ENCODE peak calls at places on chromosome 18, in six cellular contexts. V, L, Q, W, K and B are unnamed samples.

GRCh38 chr18:64618390-64618789 is 469.5 kb upstream of the LINC00305 start:
- DNase-seq in V (no peak), L (no peak), Q (no peak), W (no peak), K (no peak), B (no peak)

GRCh38 chr18:67282796-67283195 is 233.7 kb downstream of the DSEL start:
- DNase-seq in V (no peak), L (no peak), Q (no peak), W (no peak), K (peak; percentile 36), B (no peak)

GRCh38 chr18:55088561-55088960 is 129.3 kb upstream of the CCDC68 start:
- DNase-seq in V (no peak), L (no peak), Q (no peak), W (no peak), K (peak; percentile 17), B (no peak)

GRCh38 chr18:48024891-48025660 is 94.6 kb upstream of the SMAD2 start:
- DNase-seq in V (no peak), L (peak; percentile 45), Q (no peak), W (no peak), K (no peak), B (no peak)

GRCh38 chr18:10304853-10305252 is 149.6 kb upstream of the APCDD1 start:
- DNase-seq in V (no peak), L (no peak), Q (no peak), W (peak; percentile 72), K (peak; percentile 28), B (no peak)

GRCh38 chr18:23068692-23069305 is 66.5 kb upstream of the CABLES1 start:
- DNase-seq in V (no peak), L (no peak), Q (no peak), W (no peak), K (no peak), B (no peak)

GRCh38 chr18:10928971-10929373 is 220.4 kb downstream of the PIEZO2 start:
- DNase-seq in V (no peak), L (no peak), Q (no peak), W (no peak), K (peak; percentile 86), B (no peak)

GRCh38 chr18:9612989-9613388 is 1.4 kb downstream of the PPP4R1 start:
- DNase-seq in V (no peak), L (no peak), Q (no peak), W (no peak), K (no peak), B (no peak)

GRCh38 chr18:26714739-26715138 is 150.8 kb downstream of the AQP4 start:
- DNase-seq in V (no peak), L (no peak), Q (no peak), W (no peak), K (peak; percentile 8), B (no peak)

GRCh38 chr18:26464128-26465011 is 84.0 kb downstream of the KCTD1 start:
- DNase-seq in V (no peak), L (no peak), Q (no peak), W (no peak), K (no peak), B (no peak)

GRCh38 chr18:10927980-10928605 is 221.3 kb downstream of the PIEZO2 start:
- DNase-seq in V (no peak), L (no peak), Q (no peak), W (no peak), K (peak; percentile 43), B (no peak)

DNA sequence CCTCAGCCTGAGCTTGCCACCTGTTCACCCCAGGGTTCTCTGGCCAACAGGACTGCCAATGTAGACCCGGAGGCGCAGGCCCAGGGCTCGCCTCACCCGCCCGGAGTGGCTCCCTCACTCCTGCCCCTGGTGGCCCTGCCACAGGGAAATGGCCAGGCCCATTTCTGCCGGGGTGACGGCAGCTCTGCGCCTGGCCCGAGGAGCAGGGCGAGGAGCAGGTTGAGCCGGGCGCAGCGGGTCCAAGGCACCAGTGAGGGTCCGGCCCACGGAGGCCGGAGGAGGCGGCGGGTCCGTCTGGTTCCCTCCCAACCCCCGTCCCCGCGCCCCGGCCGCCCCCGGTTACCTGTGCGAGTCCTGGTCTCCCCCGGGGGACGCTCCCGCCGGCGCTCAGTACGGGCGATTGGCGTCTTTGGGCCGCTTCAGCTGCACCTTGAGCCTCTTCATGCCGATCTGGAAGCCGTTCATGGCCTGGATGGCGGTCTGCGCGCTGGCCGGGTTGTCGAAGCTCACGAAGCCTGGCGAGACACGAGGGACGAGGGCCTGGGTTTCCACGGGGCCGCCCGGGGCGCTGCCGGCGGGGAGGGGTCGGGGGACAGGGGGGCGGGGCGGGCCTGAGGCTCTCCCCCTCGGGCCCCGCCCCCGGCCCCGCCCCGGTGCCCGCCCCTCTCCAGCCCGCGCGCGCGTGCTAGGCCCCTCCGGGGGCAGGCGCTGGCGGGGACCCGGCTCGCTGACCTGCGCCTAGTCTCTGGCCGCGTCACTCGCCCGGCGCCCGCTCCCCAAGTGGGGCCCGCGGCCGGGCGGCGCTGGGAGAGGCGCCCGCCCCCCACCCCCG is 312.0 kb downstream of the CELF4 start:
- DNase-seq in V (no peak), L (peak; percentile 66), Q (no peak), W (no peak), K (no peak), B (peak; percentile 83)
- TF ChIP-seq CTCF in V (no peak), L (no peak), Q (no peak), W (no peak), K (no peak), B (no peak)

GRCh38 chr18:29434650-29435049 is 1257.7 kb upstream of the CDH2 start:
- DNase-seq in V (no peak), L (no peak), Q (no peak), W (no peak), K (no peak), B (no peak)

GRCh38 chr18:29436459-29436858 is 1259.5 kb upstream of the CDH2 start:
- DNase-seq in V (no peak), L (no peak), Q (no peak), W (no peak), K (no peak), B (no peak)

DNA sequence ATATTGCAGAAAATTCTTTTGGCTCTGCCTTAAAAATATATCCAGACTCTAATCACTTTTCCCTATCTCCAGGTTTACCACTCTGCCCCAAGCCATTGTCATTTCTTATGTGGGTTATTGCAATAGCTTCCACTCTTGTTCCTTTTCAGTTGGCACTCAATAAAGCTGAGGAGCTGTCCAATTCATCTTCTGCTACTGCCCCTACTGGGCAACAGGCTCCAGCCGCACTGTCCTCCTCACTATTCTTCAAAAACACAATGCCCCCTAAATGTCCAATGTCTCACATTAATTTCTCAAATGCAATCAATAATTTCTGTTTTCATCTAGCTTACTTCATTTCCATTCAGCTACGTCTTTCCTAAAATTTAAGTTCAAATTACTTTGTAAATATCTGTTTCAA is 1262.5 kb upstream of the CDH2 start:
- DNase-seq in V (no peak), L (no peak), Q (no peak), W (no peak), K (no peak), B (no peak)
- TF ChIP-seq CTCF in V (no peak), L (no peak), Q (no peak), W (no peak), K (peak; percentile 50), B (peak; percentile 18)

DNA sequence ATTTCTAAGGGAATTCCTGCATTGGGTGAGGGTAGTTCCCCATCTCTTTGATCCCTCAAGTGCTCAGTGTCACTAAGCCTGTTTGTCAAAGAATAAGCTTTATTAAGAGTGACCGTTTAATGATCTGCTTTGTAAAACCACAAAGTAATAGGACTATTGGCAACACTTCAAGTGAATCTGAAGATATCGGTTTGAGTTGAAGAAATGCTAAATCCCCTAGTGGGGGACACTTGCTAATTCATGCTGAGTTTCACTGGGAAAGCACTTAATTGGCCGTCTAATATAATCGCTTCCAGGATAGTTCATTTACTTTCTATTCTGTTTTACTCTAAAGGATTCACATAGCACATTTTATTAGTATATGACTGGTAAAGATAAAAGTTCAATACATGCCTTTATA is 54.4 kb downstream of the DTNA start:
- DNase-seq in V (no peak), L (no peak), Q (no peak), W (no peak), K (no peak), B (no peak)
- TF ChIP-seq CTCF in V (no peak), L (no peak), Q (no peak), W (no peak), K (no peak), B (peak; percentile 19)

GRCh38 chr18:78876868-78877267 is 102.8 kb upstream of the SALL3 start:
- DNase-seq in V (no peak), L (no peak), Q (no peak), W (no peak), K (no peak), B (no peak)

GRCh38 chr18:78873916-78874505 is 105.6 kb upstream of the SALL3 start:
- DNase-seq in V (no peak), L (no peak), Q (no peak), W (no peak), K (no peak), B (no peak)

GRCh38 chr18:78875998-78876650 is 103.5 kb upstream of the SALL3 start:
- DNase-seq in V (no peak), L (no peak), Q (no peak), W (no peak), K (no peak), B (no peak)

GRCh38 chr18:78878335-78878734 is 101.3 kb upstream of the SALL3 start:
- DNase-seq in V (no peak), L (no peak), Q (no peak), W (no peak), K (no peak), B (no peak)

GRCh38 chr18:78875268-78875997 is 104.2 kb upstream of the SALL3 start:
- DNase-seq in V (no peak), L (no peak), Q (no peak), W (no peak), K (peak; percentile 4), B (peak; percentile 41)
- TF ChIP-seq CTCF in V (peak; percentile 60), L (no peak), Q (no peak), W (no peak), K (peak; percentile 40), B (peak; percentile 49)

GRCh38 chr18:3186678-3187658 is 32.8 kb downstream of the MYOM1 start:
- DNase-seq in V (no peak), L (no peak), Q (no peak), W (no peak), K (peak; percentile 48), B (no peak)
- TF ChIP-seq CTCF in V (peak; percentile 38), L (no peak), Q (no peak), W (peak; percentile 9), K (peak; percentile 17), B (no peak)

DNA sequence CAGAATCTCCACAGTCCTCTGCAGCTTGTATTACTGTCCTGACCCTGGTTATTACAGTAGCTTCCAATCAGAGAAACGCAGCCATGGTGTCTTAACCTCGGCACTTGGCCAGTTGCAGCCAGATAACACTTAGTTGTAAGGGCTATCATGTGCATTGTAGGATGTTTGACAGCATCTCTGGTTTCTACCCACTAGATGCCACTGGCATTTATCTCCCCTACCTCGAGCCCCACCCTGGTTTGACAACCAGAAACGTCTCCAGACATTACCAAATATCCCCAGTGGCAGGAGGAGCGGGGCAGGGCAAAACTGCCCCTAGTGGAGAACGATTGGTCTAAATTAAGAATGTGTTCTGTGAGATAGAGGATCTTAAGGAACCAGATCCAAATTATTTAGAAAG is 13.1 kb downstream of the DSG2 start:
- DNase-seq in V (no peak), L (no peak), Q (no peak), W (no peak), K (no peak), B (no peak)
- TF ChIP-seq CTCF in V (peak; percentile 35), L (no peak), Q (no peak), W (no peak), K (no peak), B (no peak)

DNA sequence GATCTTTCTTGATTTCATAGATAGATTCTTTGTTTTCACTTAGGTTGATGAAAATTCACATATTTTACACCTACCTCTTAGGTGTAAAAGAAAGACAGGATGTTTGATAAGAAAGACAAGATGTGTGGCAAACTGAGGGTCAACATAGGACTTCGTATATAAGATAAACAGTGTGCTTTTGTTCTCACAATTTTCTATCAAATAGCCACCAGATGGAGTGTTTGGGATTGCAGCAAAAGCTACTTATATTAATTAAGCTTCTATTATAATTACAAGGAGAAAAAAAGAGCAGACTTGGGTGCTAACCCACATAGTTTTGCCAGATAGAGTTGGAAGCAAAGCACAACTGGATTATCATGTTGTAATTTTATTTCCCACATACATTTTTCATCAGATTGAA is 232.9 kb downstream of the CDH7 start:
- DNase-seq in V (no peak), L (no peak), Q (no peak), W (no peak), K (peak; percentile 3), B (no peak)
- TF ChIP-seq CTCF in V (no peak), L (no peak), Q (no peak), W (no peak), K (no peak), B (no peak)